ENCODE peak calls at places on chromosomes 16 and 17, in four cellular contexts. One of them, this sample, is unnamed.

GRCh38 chr16:57794849-57795430 is 7.4 kb downstream of the KIFC3 start:
- DNase-seq in heart right ventricle: no peak
- DNase-seq in CD8-positive, alpha-beta T cell: no peak
- DNase-seq in body of pancreas: no peak
- DNase-seq in this sample: no peak

GRCh38 chr17:962650-963049 is 16.9 kb downstream of the NXN start:
- DNase-seq in heart right ventricle: no peak
- DNase-seq in CD8-positive, alpha-beta T cell: no peak
- DNase-seq in body of pancreas: no peak
- DNase-seq in this sample: no peak

GRCh38 chr16:81140930-81141780 is 45.0 kb upstream of the GCSH start:
- DNase-seq in heart right ventricle: no peak
- DNase-seq in CD8-positive, alpha-beta T cell: no peak
- DNase-seq in body of pancreas: no peak
- DNase-seq in this sample: peak; percentile 41

GRCh38 chr17:73875346-73875745 is 231.1 kb upstream of the SDK2 start:
- DNase-seq in heart right ventricle: no peak
- DNase-seq in CD8-positive, alpha-beta T cell: no peak
- DNase-seq in body of pancreas: no peak
- DNase-seq in this sample: no peak

GRCh38 chr16:3235856-3236669 is 1.1 kb upstream of the ZNF200 start:
- DNase-seq in heart right ventricle: peak; percentile 23
- DNase-seq in CD8-positive, alpha-beta T cell: peak; percentile 49
- DNase-seq in body of pancreas: peak; percentile 31
- DNase-seq in this sample: no peak

GRCh38 chr16:2819939-2820835 is 3.1 kb downstream of the PRSS21 start:
- DNase-seq in heart right ventricle: no peak
- DNase-seq in CD8-positive, alpha-beta T cell: peak; percentile 1
- DNase-seq in body of pancreas: no peak
- DNase-seq in this sample: no peak

GRCh38 chr17:59357929-59358328 is 26.5 kb downstream of the YPEL2 start:
- DNase-seq in heart right ventricle: no peak
- DNase-seq in CD8-positive, alpha-beta T cell: no peak
- DNase-seq in body of pancreas: no peak
- DNase-seq in this sample: no peak

GRCh38 chr17:59378621-59379194 is 47.3 kb downstream of the YPEL2 start:
- DNase-seq in heart right ventricle: peak; percentile 39
- DNase-seq in CD8-positive, alpha-beta T cell: no peak
- DNase-seq in body of pancreas: no peak
- DNase-seq in this sample: no peak

GRCh38 chr17:48723555-48724239 is 712 bp downstream of the PRAC2 start:
- DNase-seq in heart right ventricle: no peak
- DNase-seq in CD8-positive, alpha-beta T cell: no peak
- DNase-seq in body of pancreas: no peak
- DNase-seq in this sample: no peak

GRCh38 chr17:31488982-31489294 is 97.5 kb downstream of the RAB11FIP4 start:
- DNase-seq in heart right ventricle: no peak
- DNase-seq in CD8-positive, alpha-beta T cell: no peak
- DNase-seq in body of pancreas: no peak
- DNase-seq in this sample: no peak

GRCh38 chr16:27244363-27244755 is 24.2 kb downstream of the NSMCE1 start:
- DNase-seq in heart right ventricle: no peak
- DNase-seq in CD8-positive, alpha-beta T cell: no peak
- DNase-seq in body of pancreas: no peak
- DNase-seq in this sample: no peak

GRCh38 chr16:3503513-3503912 is 2.7 kb downstream of the CLUAP1 start:
- DNase-seq in heart right ventricle: no peak
- DNase-seq in CD8-positive, alpha-beta T cell: peak; percentile 66
- DNase-seq in body of pancreas: no peak
- DNase-seq in this sample: no peak

GRCh38 chr17:46915596-46915995 is 7.4 kb upstream of the GOSR2 start:
- DNase-seq in heart right ventricle: no peak
- DNase-seq in CD8-positive, alpha-beta T cell: no peak
- DNase-seq in body of pancreas: no peak
- DNase-seq in this sample: no peak

GRCh38 chr17:76585649-76586593 is at the start of gene ST6GALNAC2:
- DNase-seq in heart right ventricle: peak; percentile 45
- DNase-seq in CD8-positive, alpha-beta T cell: peak; percentile 49
- DNase-seq in body of pancreas: peak; percentile 78
- DNase-seq in this sample: no peak

GRCh38 chr17:18151290-18151689 is 32.3 kb upstream of the ALKBH5 start:
- DNase-seq in heart right ventricle: no peak
- DNase-seq in CD8-positive, alpha-beta T cell: no peak
- DNase-seq in body of pancreas: no peak
- DNase-seq in this sample: no peak

GRCh38 chr16:86428729-86429472 is 81.4 kb upstream of the FOXF1 start:
- DNase-seq in heart right ventricle: no peak
- DNase-seq in CD8-positive, alpha-beta T cell: no peak
- DNase-seq in body of pancreas: no peak
- DNase-seq in this sample: no peak

GRCh38 chr17:31571124-31571892 is 179.8 kb downstream of the RAB11FIP4 start:
- DNase-seq in heart right ventricle: peak; percentile 82
- DNase-seq in CD8-positive, alpha-beta T cell: no peak
- DNase-seq in body of pancreas: peak; percentile 85
- DNase-seq in this sample: no peak

GRCh38 chr17:15453246-15453645 is 14.2 kb downstream of the CDRT4 start:
- DNase-seq in heart right ventricle: no peak
- DNase-seq in CD8-positive, alpha-beta T cell: no peak
- DNase-seq in body of pancreas: no peak
- DNase-seq in this sample: no peak

DNA sequence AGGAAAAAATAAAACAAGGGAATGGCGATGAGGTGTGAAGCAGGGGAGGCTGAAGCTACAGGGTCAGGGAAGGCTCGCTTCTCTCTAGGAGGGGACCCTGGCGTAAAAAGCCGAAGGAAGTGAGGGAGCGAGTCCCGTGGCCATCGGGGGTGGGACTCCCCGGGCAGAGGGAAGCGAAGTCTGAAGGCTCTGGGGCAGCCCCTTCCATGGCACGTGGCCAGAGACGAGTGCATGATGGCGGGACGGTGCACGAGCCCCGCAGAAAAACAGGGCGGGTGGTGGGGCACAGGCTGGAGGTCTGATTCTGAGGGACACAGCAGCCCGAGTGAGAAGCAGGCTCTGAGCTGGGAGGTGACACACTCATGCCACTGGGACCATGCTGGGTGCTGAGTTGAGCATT is 21.1 kb upstream of the NCBP3 start:
- DNase-seq in heart right ventricle: no peak
- DNase-seq in CD8-positive, alpha-beta T cell: no peak
- DNase-seq in body of pancreas: no peak
- DNase-seq in this sample: no peak
- H3K4me1 ChIP-seq in heart right ventricle: peaks cover 6% of the 10 kb centered on the region
- H3K4me1 ChIP-seq in CD8-positive, alpha-beta T cell: peaks cover 5% of the 10 kb centered on the region
- H3K4me1 ChIP-seq in body of pancreas: no peaks in the 10 kb centered on the region
- H3K4me1 ChIP-seq in this sample: no peaks in the 10 kb centered on the region

DNA sequence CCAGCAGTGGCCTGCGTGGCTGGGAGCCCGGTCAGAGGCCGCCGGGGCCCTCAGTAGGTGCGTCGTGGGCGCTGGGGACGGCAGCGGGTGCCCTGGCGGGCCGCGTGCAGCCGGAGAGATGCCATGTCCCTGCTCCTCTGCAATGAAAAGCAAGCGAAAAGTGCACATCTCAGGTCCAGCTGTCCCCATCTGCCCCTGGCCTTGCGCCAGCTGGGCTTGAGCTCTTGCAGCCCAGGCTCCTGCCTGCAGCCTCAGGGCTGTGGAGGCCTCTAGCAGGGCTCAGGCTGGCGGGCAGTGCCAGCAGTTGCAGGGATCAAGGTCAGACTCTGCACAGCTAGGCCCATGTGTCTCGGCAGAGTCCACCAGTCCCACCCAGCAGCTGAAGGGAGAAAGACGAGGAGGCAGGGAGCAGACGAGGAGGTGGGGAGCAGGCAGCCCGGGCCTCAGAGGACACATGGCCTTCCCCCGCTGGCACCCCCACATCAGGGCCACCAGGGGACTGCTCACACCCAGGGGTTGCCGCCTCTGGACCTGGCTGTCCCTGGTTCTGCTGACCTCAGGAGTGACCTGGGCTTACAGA is 11.2 kb downstream of the SLC16A3 start:
- DNase-seq in heart right ventricle: no peak
- DNase-seq in CD8-positive, alpha-beta T cell: no peak
- DNase-seq in body of pancreas: no peak
- DNase-seq in this sample: no peak
- H3K4me1 ChIP-seq in heart right ventricle: peaks cover 71% of the 10 kb centered on the region
- H3K4me1 ChIP-seq in CD8-positive, alpha-beta T cell: peaks cover 49% of the 10 kb centered on the region
- H3K4me1 ChIP-seq in body of pancreas: peaks cover 63% of the 10 kb centered on the region
- H3K4me1 ChIP-seq in this sample: peaks cover 3% of the 10 kb centered on the region

GRCh38 chr16:67112591-67113399 is 3.1 kb downstream of the PHAF1 start:
- DNase-seq in heart right ventricle: no peak
- DNase-seq in CD8-positive, alpha-beta T cell: no peak
- DNase-seq in body of pancreas: no peak
- DNase-seq in this sample: no peak

GRCh38 chr16:67110136-67110847 is 551 bp downstream of the PHAF1 start:
- DNase-seq in heart right ventricle: no peak
- DNase-seq in CD8-positive, alpha-beta T cell: no peak
- DNase-seq in body of pancreas: peak; percentile 56
- DNase-seq in this sample: no peak

GRCh38 chr16:67114793-67115192 is 5.1 kb downstream of the PHAF1 start:
- DNase-seq in heart right ventricle: no peak
- DNase-seq in CD8-positive, alpha-beta T cell: no peak
- DNase-seq in body of pancreas: no peak
- DNase-seq in this sample: no peak

GRCh38 chr16:67109407-67110135 is at the start of gene PHAF1:
- DNase-seq in heart right ventricle: peak; percentile 93
- DNase-seq in CD8-positive, alpha-beta T cell: peak; percentile 98
- DNase-seq in body of pancreas: peak; percentile 94
- DNase-seq in this sample: peak; percentile 84

DNA sequence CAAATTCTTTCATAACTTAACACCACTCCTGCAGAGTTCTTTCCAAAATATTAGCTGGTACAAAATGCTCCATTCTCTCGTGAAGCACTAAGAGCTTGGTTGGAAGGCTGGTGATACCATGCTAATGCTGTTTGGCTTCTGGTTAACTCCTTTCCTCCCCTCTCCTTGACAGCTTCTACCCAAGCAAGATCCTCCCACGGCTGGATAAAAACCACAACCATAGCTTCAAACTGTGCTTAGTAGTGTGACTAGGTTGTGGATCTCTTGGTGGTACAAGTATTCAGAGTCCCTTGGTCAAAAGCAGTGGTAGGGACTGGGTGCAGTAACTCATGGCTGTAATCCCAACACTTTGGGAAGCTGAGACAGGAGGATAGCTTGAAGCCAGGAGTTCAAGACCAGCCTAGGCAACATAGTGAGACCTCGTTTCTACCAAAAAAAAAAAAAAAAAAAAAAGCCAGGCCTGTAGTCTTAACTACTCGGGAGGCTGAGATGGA is 2.3 kb downstream of the PHAF1 start:
- DNase-seq in heart right ventricle: no peak
- DNase-seq in CD8-positive, alpha-beta T cell: no peak
- DNase-seq in body of pancreas: no peak
- DNase-seq in this sample: no peak
- H3K4me1 ChIP-seq in heart right ventricle: peaks cover 24% of the 10 kb centered on the region
- H3K4me1 ChIP-seq in CD8-positive, alpha-beta T cell: peaks cover 19% of the 10 kb centered on the region
- H3K4me1 ChIP-seq in body of pancreas: peaks cover 24% of the 10 kb centered on the region
- H3K4me1 ChIP-seq in this sample: no peaks in the 10 kb centered on the region

DNA sequence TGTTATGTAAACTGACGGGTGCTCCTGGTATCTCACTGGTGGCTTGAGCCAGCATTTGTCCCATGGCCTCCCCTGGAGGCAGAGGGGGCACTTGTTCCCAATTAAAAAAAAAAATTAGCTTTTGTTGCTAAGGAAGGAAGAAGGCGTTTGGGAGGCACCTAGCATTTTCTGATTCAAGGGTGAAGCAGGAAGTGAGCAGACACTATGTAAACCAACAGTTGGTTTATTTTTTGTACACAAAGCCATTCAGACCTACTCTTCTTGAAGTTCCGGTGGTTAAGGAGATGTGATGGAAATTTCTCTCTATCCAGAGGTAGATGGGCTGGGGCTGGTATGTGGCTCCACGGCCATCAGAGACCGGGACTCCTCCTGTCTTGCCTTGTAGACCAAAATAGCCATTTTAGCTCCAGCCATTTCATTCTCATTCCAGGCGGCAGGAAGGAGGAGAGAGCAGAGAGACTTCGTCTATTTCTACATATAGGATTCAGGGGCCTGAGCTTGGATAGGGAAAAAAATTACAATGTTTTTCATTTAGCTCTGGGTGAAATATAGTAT is 103.0 kb downstream of the SNX29 start:
- DNase-seq in heart right ventricle: no peak
- DNase-seq in CD8-positive, alpha-beta T cell: peak; percentile 4
- DNase-seq in body of pancreas: no peak
- DNase-seq in this sample: no peak
- H3K4me1 ChIP-seq in heart right ventricle: no peaks in the 10 kb centered on the region
- H3K4me1 ChIP-seq in CD8-positive, alpha-beta T cell: peaks cover 72% of the 10 kb centered on the region
- H3K4me1 ChIP-seq in body of pancreas: no peaks in the 10 kb centered on the region
- H3K4me1 ChIP-seq in this sample: no peaks in the 10 kb centered on the region

GRCh38 chr16:18782697-18783429 is 7.3 kb downstream of the RPS15A start:
- DNase-seq in heart right ventricle: no peak
- DNase-seq in CD8-positive, alpha-beta T cell: no peak
- DNase-seq in body of pancreas: no peak
- DNase-seq in this sample: no peak

GRCh38 chr16:18789515-18789849 is 652 bp downstream of the RPS15A start:
- DNase-seq in heart right ventricle: no peak
- DNase-seq in CD8-positive, alpha-beta T cell: no peak
- DNase-seq in body of pancreas: no peak
- DNase-seq in this sample: no peak

GRCh38 chr16:18788828-18789514 is 1.2 kb downstream of the RPS15A start:
- DNase-seq in heart right ventricle: no peak
- DNase-seq in CD8-positive, alpha-beta T cell: no peak
- DNase-seq in body of pancreas: no peak
- DNase-seq in this sample: no peak

GRCh38 chr16:18784917-18785623 is 5.1 kb downstream of the RPS15A start:
- DNase-seq in heart right ventricle: no peak
- DNase-seq in CD8-positive, alpha-beta T cell: no peak
- DNase-seq in body of pancreas: no peak
- DNase-seq in this sample: no peak

DNA sequence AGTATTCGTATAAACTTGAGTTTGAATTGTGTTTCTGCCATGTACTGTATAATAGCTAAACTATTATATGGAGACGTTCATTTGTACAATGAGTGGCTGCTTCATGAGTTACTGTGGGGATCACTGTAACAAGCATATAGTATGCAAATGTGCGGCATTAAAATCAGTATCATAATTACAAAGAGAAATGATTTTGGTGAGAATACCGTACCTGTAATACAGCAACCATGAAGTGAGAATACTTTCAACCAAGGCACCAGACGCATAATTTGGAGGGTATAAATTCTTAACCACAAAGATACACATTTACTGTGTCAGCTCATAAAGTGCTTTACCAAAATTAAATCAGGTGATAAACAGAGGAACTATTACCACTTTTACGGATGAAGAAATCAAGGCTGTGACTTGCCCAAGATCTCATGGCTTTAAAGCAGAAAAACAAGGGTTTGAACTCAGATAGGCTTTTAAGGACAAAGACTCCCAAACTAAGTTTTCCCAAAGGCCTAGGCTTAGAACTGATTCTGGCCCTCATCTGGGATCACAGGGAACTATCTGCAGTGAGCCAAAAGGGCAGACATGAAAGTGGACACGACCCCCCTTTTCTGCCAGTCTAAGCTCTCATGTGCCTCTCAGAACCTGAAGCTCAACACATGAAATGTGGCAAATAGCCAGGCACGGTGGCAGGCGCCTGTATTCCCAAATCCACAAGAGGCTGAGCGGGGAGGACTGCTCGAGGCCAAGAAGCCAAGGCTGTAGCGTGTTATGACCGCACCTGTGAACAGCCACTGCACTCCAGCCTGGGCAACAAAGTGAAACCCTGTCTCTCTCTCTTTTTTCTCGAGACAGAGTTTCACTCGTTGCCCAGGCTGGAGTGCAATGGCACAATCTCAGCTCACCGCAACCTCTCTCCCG is 6.4 kb downstream of the RPS15A start:
- DNase-seq in heart right ventricle: no peak
- DNase-seq in CD8-positive, alpha-beta T cell: no peak
- DNase-seq in body of pancreas: no peak
- DNase-seq in this sample: no peak
- H3K4me1 ChIP-seq in heart right ventricle: peaks cover 28% of the 10 kb centered on the region
- H3K4me1 ChIP-seq in CD8-positive, alpha-beta T cell: peaks cover 39% of the 10 kb centered on the region
- H3K4me1 ChIP-seq in body of pancreas: peaks cover 36% of the 10 kb centered on the region
- H3K4me1 ChIP-seq in this sample: no peaks in the 10 kb centered on the region